ENCODE peak calls at places on chromosomes 3 and 15, in seven cellular contexts. C is HCT116, W is K562, D is suprapubic skin, O is GM23338, T is transverse colon, X is breast epithelium. H is an unnamed sample.

GRCh38 chr15:41659855-41660234 is 360 bp upstream of the MGA start:
- DNase-seq in D (no peak), W (peak), O (peak), C (no peak), X (no peak), T (no peak), H (no peak)

GRCh38 chr3:170585937-170586310 is at the start of gene SLC7A14:
- DNase-seq in X (no peak), C (no peak), W (no peak), O (peak), T (no peak), D (no peak), H (no peak)

GRCh38 chr3:78728406-78729145 is 1039.2 kb downstream of the ROBO1 start:
- DNase-seq in X (no peak), O (peak), T (peak), C (no peak), D (peak), W (no peak), H (peak)

GRCh38 chr3:111667621-111668239 is 72.6 kb upstream of the ZBED2 start:
- DNase-seq in T (peak), D (no peak), W (no peak), X (no peak), O (no peak), C (no peak), H (no peak)

GRCh38 chr3:123431658-123432323 is 17.1 kb downstream of the ADCY5 start:
- DNase-seq in X (no peak), T (peak), W (no peak), C (no peak), D (no peak), O (no peak), H (no peak)

GRCh38 chr3:134797816-134798451 is 2.9 kb downstream of the EPHB1 start:
- DNase-seq in X (no peak), W (no peak), O (no peak), T (no peak), C (no peak), D (no peak), H (no peak)

GRCh38 chr3:171860830-171861535 is 17.8 kb downstream of the TMEM212 start:
- DNase-seq in O (no peak), T (no peak), X (no peak), W (no peak), C (no peak), D (no peak), H (peak)

GRCh38 chr15:91408476-91409076 is 308.5 kb downstream of the SV2B start:
- DNase-seq in W (no peak), O (no peak), C (no peak), T (no peak), X (no peak), D (no peak), H (no peak)

GRCh38 chr15:92810418-92811138 is 89.5 kb upstream of the CHD2 start:
- DNase-seq in W (peak), D (peak), O (peak), X (no peak), T (peak), C (no peak), H (no peak)

GRCh38 chr3:53161820-53162671 is 1.0 kb downstream of the PRKCD start:
- DNase-seq in O (peak), C (no peak), X (no peak), T (peak), D (no peak), W (peak), H (no peak)

GRCh38 chr3:181363231-181363630 is 348.5 kb upstream of the SOX2 start:
- DNase-seq in C (no peak), X (no peak), D (no peak), O (no peak), W (no peak), T (no peak), H (no peak)

GRCh38 chr3:66423791-66424190 is 77.0 kb downstream of the LRIG1 start:
- DNase-seq in D (no peak), T (no peak), O (no peak), W (no peak), C (no peak), X (no peak), H (no peak)

GRCh38 chr3:155631323-155632019 is 113.4 kb downstream of the PLCH1 start:
- DNase-seq in T (no peak), W (no peak), D (no peak), O (no peak), X (no peak), C (no peak), H (no peak)

GRCh38 chr3:190193210-190193609 is 72.5 kb upstream of the P3H2 start:
- DNase-seq in D (no peak), T (no peak), X (no peak), C (no peak), O (no peak), W (no peak), H (no peak)

GRCh38 chr15:76903251-76903681 is 1.9 kb downstream of the SCAPER start:
- DNase-seq in C (peak), T (no peak), W (peak), O (peak), X (no peak), D (no peak), H (no peak)

GRCh38 chr3:188584162-188584529 is 430.2 kb downstream of the LPP start:
- DNase-seq in C (no peak), W (no peak), D (no peak), T (no peak), X (no peak), O (peak), H (no peak)

GRCh38 chr3:41863024-41863423 is 98.9 kb downstream of the ULK4 start:
- DNase-seq in C (peak), X (no peak), T (no peak), O (peak), D (no peak), W (peak), H (no peak)

GRCh38 chr3:115814778-115815380 is 191.6 kb downstream of the GAP43 start:
- DNase-seq in W (peak), D (peak), O (peak), C (peak), X (peak), T (peak), H (peak)

GRCh38 chr3:120040813-120041377 is 53.4 kb downstream of the GSK3B start:
- DNase-seq in W (no peak), X (no peak), T (no peak), O (no peak), D (no peak), C (no peak), H (no peak)

GRCh38 chr15:42858999-42859789 is 61.4 kb downstream of the TTBK2 start:
- DNase-seq in C (no peak), O (no peak), X (no peak), D (no peak), T (no peak), W (no peak), H (no peak)

GRCh38 chr3:8964436-8965370 is 1.4 kb upstream of the RAD18 start:
- DNase-seq in X (no peak), T (peak), D (no peak), W (no peak), C (peak), O (peak), H (peak)

GRCh38 chr3:59442056-59442455 is 392.2 kb upstream of the CFAP20DC start:
- DNase-seq in T (no peak), C (no peak), W (no peak), X (no peak), O (peak), D (no peak), H (no peak)

GRCh38 chr3:108416111-108416869 is 94.1 kb downstream of the MYH15 start:
- DNase-seq in C (no peak), T (no peak), W (no peak), O (no peak), D (no peak), X (no peak), H (no peak)

GRCh38 chr3:178518660-178519396 is 17.4 kb upstream of the KCNMB2 start:
- DNase-seq in D (no peak), X (no peak), T (no peak), W (no peak), C (no peak), O (no peak), H (no peak)

GRCh38 chr3:135491478-135491877 is 474.1 kb upstream of the PPP2R3A start:
- DNase-seq in C (no peak), T (no peak), W (no peak), D (no peak), O (no peak), X (no peak), H (no peak)

GRCh38 chr3:194375473-194375872 is 5.9 kb upstream of the LRRC15 start:
- DNase-seq in X (no peak), T (no peak), W (peak), C (no peak), O (no peak), D (no peak), H (no peak)

GRCh38 chr3:16741890-16742289 is 136.7 kb upstream of the DAZL start:
- DNase-seq in X (no peak), W (no peak), D (no peak), T (no peak), C (no peak), O (no peak), H (no peak)

GRCh38 chr3:185823280-185824044 is 1.4 kb downstream of the IGF2BP2 start:
- DNase-seq in C (no peak), T (peak), W (peak), X (no peak), D (peak), O (peak), H (peak)

GRCh38 chr3:102980379-102980726 is 545.5 kb downstream of the ZPLD1 start:
- DNase-seq in X (no peak), W (no peak), T (no peak), D (no peak), C (no peak), O (no peak), H (no peak)

GRCh38 chr3:189626286-189626685 is 4.9 kb upstream of the TP63 start:
- DNase-seq in O (no peak), W (no peak), C (no peak), D (no peak), X (no peak), T (no peak), H (no peak)

GRCh38 chr3:143507735-143508580 is 340.3 kb downstream of the SLC9A9 start:
- DNase-seq in O (no peak), W (no peak), C (no peak), T (no peak), X (no peak), D (no peak), H (no peak)

GRCh38 chr15:59741274-59741906 is 52.3 kb upstream of the BNIP2 start:
- DNase-seq in C (peak), X (no peak), W (peak), D (no peak), O (peak), T (no peak), H (no peak)

GRCh38 chr15:50416920-50417319 is 7.3 kb upstream of the USP8 start:
- DNase-seq in X (no peak), O (no peak), D (no peak), C (no peak), T (no peak), W (no peak), H (no peak)

GRCh38 chr3:15305366-15305844 is 27.0 kb downstream of the SH3BP5 start:
- DNase-seq in W (peak), D (peak), O (peak), C (peak), X (no peak), T (no peak), H (no peak)

GRCh38 chr3:42702982-42703694 is 540 bp upstream of the HHATL start:
- DNase-seq in O (no peak), X (peak), D (no peak), W (no peak), C (no peak), T (no peak), H (peak)

GRCh38 chr15:74240002-74240568 is 4.0 kb downstream of the CCDC33 start:
- DNase-seq in D (no peak), W (no peak), O (peak), T (peak), C (peak), X (peak), H (peak)

GRCh38 chr15:55894406-55894965 is 98.9 kb downstream of the NEDD4 start:
- DNase-seq in D (no peak), O (no peak), C (no peak), X (no peak), T (no peak), W (no peak), H (no peak)
- H3K4me3 ChIP-seq in D (no peak), O (no peak), C (no peak), X (no peak), T (no peak), W (no peak), H (no peak)

GRCh38 chr15:31390029-31390428 is 63.4 kb downstream of the KLF13 start:
- DNase-seq in D (no peak), C (no peak), O (no peak), T (no peak), W (no peak), X (no peak), H (no peak)

GRCh38 chr15:31392761-31393401 is 66.2 kb downstream of the KLF13 start:
- DNase-seq in W (no peak), C (no peak), O (peak), X (no peak), D (no peak), T (peak), H (peak)

GRCh38 chr15:31390777-31391486 is 64.3 kb downstream of the KLF13 start:
- DNase-seq in O (no peak), T (no peak), D (no peak), C (no peak), W (no peak), X (no peak), H (no peak)

GRCh38 chr15:31393441-31394091 is 66.9 kb downstream of the KLF13 start:
- DNase-seq in D (no peak), O (peak), X (no peak), C (no peak), W (no peak), T (no peak), H (no peak)

GRCh38 chr15:31391687-31392671 is 65.3 kb downstream of the KLF13 start:
- DNase-seq in T (peak), W (peak), C (no peak), O (peak), D (peak), X (no peak), H (peak)
- TF ChIP-seq POLR2AphosphoS5 in T (peak), W (no peak), C (peak), O (peak), D (peak), X (peak), H (peak)

DNA sequence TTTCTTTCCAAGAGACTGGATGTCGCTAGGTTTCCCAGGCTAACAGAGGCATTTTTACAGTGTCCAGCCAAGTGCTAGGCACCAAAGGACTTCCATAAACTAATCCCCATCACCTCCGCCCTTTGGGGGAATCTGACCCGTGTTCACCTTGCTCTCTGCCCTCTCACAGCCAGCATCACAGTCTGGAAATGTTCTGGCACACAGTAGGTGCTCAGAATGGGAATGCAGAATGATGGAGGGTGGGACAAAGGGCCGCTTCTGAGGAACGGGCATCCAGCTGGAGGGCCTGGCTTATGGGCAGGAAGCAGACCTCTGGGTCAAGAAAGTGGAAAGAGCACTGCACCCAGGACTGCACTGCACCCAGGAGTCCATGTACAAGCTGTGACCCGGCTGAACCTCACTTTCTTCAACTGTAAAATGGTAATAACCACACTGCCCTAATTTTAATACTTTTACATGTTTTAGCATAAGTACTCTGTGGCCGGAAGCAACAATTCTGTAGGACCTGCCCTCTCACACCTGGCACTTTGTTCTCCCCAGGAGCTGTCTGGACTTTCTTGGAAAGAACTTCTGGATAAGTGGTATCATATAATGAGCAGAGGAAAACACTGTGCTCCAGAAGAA is 901 bp upstream of the NMB start:
- DNase-seq in X (no peak), T (no peak), D (no peak), O (no peak), W (no peak), C (no peak), H (no peak)
- H3K4me3 ChIP-seq in X (peak), T (peak), D (peak), O (peak), W (no peak), C (peak), H (peak)

DNA sequence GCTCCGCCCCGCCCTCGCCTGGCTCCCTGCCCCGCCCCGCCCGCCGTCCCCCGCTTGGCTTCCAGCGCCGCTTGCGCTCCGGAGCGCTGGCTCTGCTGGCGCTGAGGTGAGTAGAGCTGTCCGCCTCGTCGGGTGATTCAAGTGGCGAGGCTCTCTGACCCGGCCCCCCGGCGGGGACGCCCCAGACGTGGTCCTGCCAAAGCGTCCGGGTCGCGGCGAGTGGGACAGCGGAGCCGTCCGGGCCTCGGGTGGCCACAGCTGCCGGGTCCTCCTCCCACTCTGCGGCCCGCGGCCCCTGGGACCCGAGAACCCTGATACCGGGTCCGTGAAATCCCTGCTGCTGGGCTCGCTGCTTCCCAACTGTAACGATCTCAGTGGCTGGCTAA is at the start of gene LRRC28:
- DNase-seq in W (no peak), C (no peak), T (no peak), X (no peak), O (no peak), D (no peak), H (no peak)
- TF ChIP-seq POLR2AphosphoS5 in W (no peak), C (peak), T (peak), X (no peak), O (peak), D (no peak), H (no peak)

DNA sequence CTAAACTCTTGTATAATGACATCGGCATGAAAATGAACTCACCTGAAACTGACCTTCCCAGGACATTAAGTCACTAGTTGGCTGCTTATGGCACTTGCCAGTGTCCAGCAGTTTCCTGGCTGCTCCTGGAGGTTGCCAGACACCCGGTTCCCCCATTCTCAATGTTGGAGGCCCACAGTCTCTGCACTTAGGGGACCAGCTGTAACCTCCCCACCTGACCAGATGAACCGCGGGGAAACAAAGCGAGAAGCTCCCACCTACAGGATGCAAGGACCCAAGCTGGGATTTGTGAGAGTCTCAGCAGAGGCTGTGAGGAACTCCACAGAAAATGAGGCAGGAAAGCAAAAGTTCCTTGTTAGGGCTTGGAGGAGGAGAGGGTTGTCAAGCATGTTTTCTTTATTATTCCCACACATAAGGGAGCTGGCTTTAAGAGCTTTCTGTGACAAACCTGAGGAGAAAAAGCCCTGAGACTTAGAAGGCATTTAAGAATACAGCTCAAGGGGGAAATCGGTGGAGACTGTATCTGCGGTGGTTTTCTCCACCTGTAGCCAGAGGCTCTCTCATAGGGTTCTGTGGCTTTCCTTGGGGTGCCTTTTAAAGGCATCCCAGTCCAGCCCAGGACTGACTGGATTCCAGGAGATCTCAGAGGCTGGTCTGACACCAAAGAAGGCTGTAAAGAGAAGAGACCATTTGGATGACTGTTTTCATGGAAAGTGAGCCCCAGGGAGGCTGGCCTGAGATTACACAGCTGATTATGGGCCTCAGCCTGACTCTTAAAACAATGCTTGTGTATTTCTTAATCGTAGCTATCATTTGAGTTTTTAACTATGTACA is 4.6 kb downstream of the TPM1 start:
- DNase-seq in O (peak), T (no peak), W (no peak), D (no peak), X (no peak), C (no peak), H (no peak)
- H3K4me3 ChIP-seq in O (peak), T (peak), W (peak), D (peak), X (peak), C (peak), H (peak)

GRCh38 chr3:19273091-19273490 is 124.8 kb downstream of the KCNH8 start:
- DNase-seq in D (no peak), W (no peak), C (no peak), T (no peak), X (no peak), O (no peak), H (no peak)
- TF ChIP-seq POLR2AphosphoS5 in D (no peak), W (no peak), C (no peak), T (no peak), X (no peak), O (no peak), H (no peak)

GRCh38 chr15:82679626-82680199 is 30.0 kb downstream of the AP3B2 start:
- DNase-seq in X (no peak), D (no peak), W (no peak), T (no peak), O (peak), C (no peak), H (no peak)

GRCh38 chr15:82680200-82681102 is 29.2 kb downstream of the AP3B2 start:
- DNase-seq in D (no peak), X (peak), T (peak), W (peak), C (no peak), O (peak), H (peak)

GRCh38 chr15:82681371-82681770 is 28.3 kb downstream of the AP3B2 start:
- DNase-seq in W (no peak), O (peak), D (no peak), X (no peak), C (no peak), T (no peak), H (no peak)

GRCh38 chr15:82674873-82675272 is 27.7 kb upstream of the CPEB1 start:
- DNase-seq in W (no peak), O (no peak), T (no peak), X (no peak), D (no peak), C (no peak), H (no peak)

DNA sequence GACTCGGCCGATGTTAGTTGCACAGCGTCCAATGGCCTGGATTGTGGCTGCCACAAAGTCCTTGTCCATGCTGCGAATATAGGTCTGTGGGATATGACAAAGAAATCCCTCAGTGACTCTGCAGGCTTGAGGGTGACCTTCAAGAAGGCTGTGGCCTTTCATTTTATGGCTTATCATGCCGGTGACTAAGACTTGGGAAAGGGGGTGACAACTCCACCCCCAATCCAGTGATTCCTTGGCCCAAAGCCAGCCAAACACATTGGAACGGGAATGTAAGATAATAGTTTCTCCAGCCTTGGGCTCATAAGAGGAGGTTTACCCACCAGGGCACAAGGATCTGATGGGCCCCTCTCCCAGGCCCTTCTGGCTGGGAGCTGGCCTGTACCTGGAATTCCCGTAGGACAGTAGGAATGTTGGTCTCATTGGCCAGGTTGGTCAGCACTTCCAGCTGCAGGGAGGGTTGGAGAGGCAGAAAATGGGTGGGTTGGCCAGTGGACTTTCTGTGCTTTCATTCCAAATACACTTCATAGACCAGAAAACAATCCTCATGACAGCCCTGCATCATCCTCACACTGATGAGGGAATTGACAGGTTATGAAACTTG is 30.7 kb upstream of the CPEB1 start:
- DNase-seq in D (no peak), T (no peak), W (peak), C (no peak), X (no peak), O (no peak), H (no peak)
- H3K4me3 ChIP-seq in D (no peak), T (no peak), W (no peak), C (no peak), X (no peak), O (no peak), H (no peak)